ENCODE peak calls at places on chromosomes 1 and 21, in ten cellular contexts. One of them, this sample, is unnamed.

GRCh38 chr1:155219592-155220031 is 11.1 kb downstream of the MTX1 start:
- DNase-seq in nephron progenitor cell: no peak
- DNase-seq in effector memory CD8-positive, alpha-beta T cell: no peak
- DNase-seq in posterior cingulate gyrus: no peak
- DNase-seq in DMS153: peak; percentile 43
- DNase-seq in HuH-7.5: no peak
- DNase-seq in activated naive CD4-positive, alpha-beta T cell treated with anti-CD3 and anti-CD28 coated beads, Interleukin-2, amount 10 ng/mL, durations not matched to agents 7 days and 5 days: peak; percentile 36
- DNase-seq in iPS-NIHi11: peak; percentile 51
- DNase-seq in SK-N-MC: no peak
- DNase-seq in left ventricle myocardium inferior: no peak
- DNase-seq in this sample: peak; percentile 76

GRCh38 chr1:199010492-199010891 is 371.7 kb downstream of the PTPRC start:
- DNase-seq in nephron progenitor cell: no peak
- DNase-seq in effector memory CD8-positive, alpha-beta T cell: no peak
- DNase-seq in posterior cingulate gyrus: no peak
- DNase-seq in DMS153: no peak
- DNase-seq in HuH-7.5: no peak
- DNase-seq in activated naive CD4-positive, alpha-beta T cell treated with anti-CD3 and anti-CD28 coated beads, Interleukin-2, amount 10 ng/mL, durations not matched to agents 7 days and 5 days: no peak
- DNase-seq in iPS-NIHi11: no peak
- DNase-seq in SK-N-MC: no peak
- DNase-seq in left ventricle myocardium inferior: no peak
- DNase-seq in this sample: no peak

GRCh38 chr1:236810018-236810417 is 14.9 kb downstream of the MTR start:
- DNase-seq in nephron progenitor cell: no peak
- DNase-seq in effector memory CD8-positive, alpha-beta T cell: no peak
- DNase-seq in posterior cingulate gyrus: no peak
- DNase-seq in DMS153: no peak
- DNase-seq in HuH-7.5: no peak
- DNase-seq in activated naive CD4-positive, alpha-beta T cell treated with anti-CD3 and anti-CD28 coated beads, Interleukin-2, amount 10 ng/mL, durations not matched to agents 7 days and 5 days: no peak
- DNase-seq in iPS-NIHi11: no peak
- DNase-seq in SK-N-MC: no peak
- DNase-seq in left ventricle myocardium inferior: no peak
- DNase-seq in this sample: no peak

GRCh38 chr1:233654667-233655432 is 40.9 kb downstream of the KCNK1 start:
- DNase-seq in nephron progenitor cell: no peak
- DNase-seq in effector memory CD8-positive, alpha-beta T cell: no peak
- DNase-seq in posterior cingulate gyrus: no peak
- DNase-seq in DMS153: no peak
- DNase-seq in HuH-7.5: no peak
- DNase-seq in activated naive CD4-positive, alpha-beta T cell treated with anti-CD3 and anti-CD28 coated beads, Interleukin-2, amount 10 ng/mL, durations not matched to agents 7 days and 5 days: no peak
- DNase-seq in iPS-NIHi11: no peak
- DNase-seq in SK-N-MC: no peak
- DNase-seq in left ventricle myocardium inferior: no peak
- DNase-seq in this sample: no peak

GRCh38 chr1:25610822-25611630 is 5.6 kb upstream of the MAN1C1 start:
- DNase-seq in nephron progenitor cell: no peak
- DNase-seq in effector memory CD8-positive, alpha-beta T cell: no peak
- DNase-seq in posterior cingulate gyrus: no peak
- DNase-seq in DMS153: no peak
- DNase-seq in HuH-7.5: no peak
- DNase-seq in activated naive CD4-positive, alpha-beta T cell treated with anti-CD3 and anti-CD28 coated beads, Interleukin-2, amount 10 ng/mL, durations not matched to agents 7 days and 5 days: peak; percentile 41
- DNase-seq in iPS-NIHi11: no peak
- DNase-seq in SK-N-MC: no peak
- DNase-seq in left ventricle myocardium inferior: no peak
- DNase-seq in this sample: no peak

GRCh38 chr1:2372551-2373490 is 18.5 kb downstream of the MORN1 start:
- DNase-seq in nephron progenitor cell: peak; percentile 1
- DNase-seq in effector memory CD8-positive, alpha-beta T cell: no peak
- DNase-seq in posterior cingulate gyrus: peak; percentile 84
- DNase-seq in DMS153: no peak
- DNase-seq in HuH-7.5: no peak
- DNase-seq in activated naive CD4-positive, alpha-beta T cell treated with anti-CD3 and anti-CD28 coated beads, Interleukin-2, amount 10 ng/mL, durations not matched to agents 7 days and 5 days: no peak
- DNase-seq in iPS-NIHi11: peak; percentile 28
- DNase-seq in SK-N-MC: no peak
- DNase-seq in left ventricle myocardium inferior: peak; percentile 9
- DNase-seq in this sample: no peak

GRCh38 chr1:66267211-66267940 is 266.6 kb upstream of the SGIP1 start:
- DNase-seq in nephron progenitor cell: no peak
- DNase-seq in effector memory CD8-positive, alpha-beta T cell: no peak
- DNase-seq in posterior cingulate gyrus: no peak
- DNase-seq in DMS153: no peak
- DNase-seq in HuH-7.5: no peak
- DNase-seq in activated naive CD4-positive, alpha-beta T cell treated with anti-CD3 and anti-CD28 coated beads, Interleukin-2, amount 10 ng/mL, durations not matched to agents 7 days and 5 days: no peak
- DNase-seq in iPS-NIHi11: no peak
- DNase-seq in SK-N-MC: no peak
- DNase-seq in left ventricle myocardium inferior: no peak
- DNase-seq in this sample: peak; percentile 16

GRCh38 chr1:27176323-27176722 is 21.4 kb upstream of the SLC9A1 start:
- DNase-seq in nephron progenitor cell: no peak
- DNase-seq in effector memory CD8-positive, alpha-beta T cell: no peak
- DNase-seq in posterior cingulate gyrus: no peak
- DNase-seq in DMS153: no peak
- DNase-seq in HuH-7.5: no peak
- DNase-seq in activated naive CD4-positive, alpha-beta T cell treated with anti-CD3 and anti-CD28 coated beads, Interleukin-2, amount 10 ng/mL, durations not matched to agents 7 days and 5 days: no peak
- DNase-seq in iPS-NIHi11: no peak
- DNase-seq in SK-N-MC: no peak
- DNase-seq in left ventricle myocardium inferior: no peak
- DNase-seq in this sample: no peak

GRCh38 chr1:36419569-36419968 is 21.9 kb upstream of the LSM10 start:
- DNase-seq in nephron progenitor cell: no peak
- DNase-seq in effector memory CD8-positive, alpha-beta T cell: no peak
- DNase-seq in posterior cingulate gyrus: no peak
- DNase-seq in DMS153: no peak
- DNase-seq in HuH-7.5: no peak
- DNase-seq in activated naive CD4-positive, alpha-beta T cell treated with anti-CD3 and anti-CD28 coated beads, Interleukin-2, amount 10 ng/mL, durations not matched to agents 7 days and 5 days: no peak
- DNase-seq in iPS-NIHi11: no peak
- DNase-seq in SK-N-MC: no peak
- DNase-seq in left ventricle myocardium inferior: no peak
- DNase-seq in this sample: no peak

GRCh38 chr1:102783487-102783886 is 324.8 kb downstream of the COL11A1 start:
- DNase-seq in nephron progenitor cell: no peak
- DNase-seq in effector memory CD8-positive, alpha-beta T cell: no peak
- DNase-seq in posterior cingulate gyrus: no peak
- DNase-seq in DMS153: no peak
- DNase-seq in HuH-7.5: no peak
- DNase-seq in activated naive CD4-positive, alpha-beta T cell treated with anti-CD3 and anti-CD28 coated beads, Interleukin-2, amount 10 ng/mL, durations not matched to agents 7 days and 5 days: no peak
- DNase-seq in iPS-NIHi11: no peak
- DNase-seq in SK-N-MC: no peak
- DNase-seq in left ventricle myocardium inferior: no peak
- DNase-seq in this sample: no peak

GRCh38 chr1:18972531-18972930 is 16.1 kb upstream of the IFFO2 start:
- DNase-seq in nephron progenitor cell: no peak
- DNase-seq in effector memory CD8-positive, alpha-beta T cell: no peak
- DNase-seq in posterior cingulate gyrus: no peak
- DNase-seq in DMS153: no peak
- DNase-seq in HuH-7.5: no peak
- DNase-seq in activated naive CD4-positive, alpha-beta T cell treated with anti-CD3 and anti-CD28 coated beads, Interleukin-2, amount 10 ng/mL, durations not matched to agents 7 days and 5 days: peak; percentile 39
- DNase-seq in iPS-NIHi11: no peak
- DNase-seq in SK-N-MC: no peak
- DNase-seq in left ventricle myocardium inferior: no peak
- DNase-seq in this sample: peak; percentile 23

GRCh38 chr1:66244429-66244828 is 289.5 kb upstream of the SGIP1 start:
- DNase-seq in nephron progenitor cell: peak; percentile 12
- DNase-seq in effector memory CD8-positive, alpha-beta T cell: no peak
- DNase-seq in posterior cingulate gyrus: peak; percentile 85
- DNase-seq in DMS153: no peak
- DNase-seq in HuH-7.5: no peak
- DNase-seq in activated naive CD4-positive, alpha-beta T cell treated with anti-CD3 and anti-CD28 coated beads, Interleukin-2, amount 10 ng/mL, durations not matched to agents 7 days and 5 days: no peak
- DNase-seq in iPS-NIHi11: no peak
- DNase-seq in SK-N-MC: no peak
- DNase-seq in left ventricle myocardium inferior: no peak
- DNase-seq in this sample: no peak

GRCh38 chr21:35473496-35473895 is 424.4 kb upstream of the RUNX1 start:
- DNase-seq in nephron progenitor cell: no peak
- DNase-seq in effector memory CD8-positive, alpha-beta T cell: no peak
- DNase-seq in posterior cingulate gyrus: no peak
- DNase-seq in DMS153: no peak
- DNase-seq in HuH-7.5: no peak
- DNase-seq in activated naive CD4-positive, alpha-beta T cell treated with anti-CD3 and anti-CD28 coated beads, Interleukin-2, amount 10 ng/mL, durations not matched to agents 7 days and 5 days: no peak
- DNase-seq in iPS-NIHi11: no peak
- DNase-seq in SK-N-MC: no peak
- DNase-seq in left ventricle myocardium inferior: no peak
- DNase-seq in this sample: no peak

GRCh38 chr1:67372136-67372535 is 58.1 kb downstream of the SERBP1 start:
- DNase-seq in nephron progenitor cell: no peak
- DNase-seq in effector memory CD8-positive, alpha-beta T cell: no peak
- DNase-seq in posterior cingulate gyrus: no peak
- DNase-seq in DMS153: no peak
- DNase-seq in HuH-7.5: no peak
- DNase-seq in activated naive CD4-positive, alpha-beta T cell treated with anti-CD3 and anti-CD28 coated beads, Interleukin-2, amount 10 ng/mL, durations not matched to agents 7 days and 5 days: no peak
- DNase-seq in iPS-NIHi11: no peak
- DNase-seq in SK-N-MC: no peak
- DNase-seq in left ventricle myocardium inferior: no peak
- DNase-seq in this sample: no peak

GRCh38 chr1:85502625-85503083 is 37.7 kb upstream of the DDAH1 start:
- DNase-seq in nephron progenitor cell: peak; percentile 9
- DNase-seq in effector memory CD8-positive, alpha-beta T cell: no peak
- DNase-seq in posterior cingulate gyrus: no peak
- DNase-seq in DMS153: no peak
- DNase-seq in HuH-7.5: peak; percentile 13
- DNase-seq in activated naive CD4-positive, alpha-beta T cell treated with anti-CD3 and anti-CD28 coated beads, Interleukin-2, amount 10 ng/mL, durations not matched to agents 7 days and 5 days: no peak
- DNase-seq in iPS-NIHi11: peak; percentile 48
- DNase-seq in SK-N-MC: peak; percentile 24
- DNase-seq in left ventricle myocardium inferior: no peak
- DNase-seq in this sample: no peak

GRCh38 chr1:6273380-6273891 is 12.5 kb upstream of the GPR153 start:
- DNase-seq in nephron progenitor cell: no peak
- DNase-seq in effector memory CD8-positive, alpha-beta T cell: no peak
- DNase-seq in posterior cingulate gyrus: peak; percentile 93
- DNase-seq in DMS153: peak; percentile 68
- DNase-seq in HuH-7.5: no peak
- DNase-seq in activated naive CD4-positive, alpha-beta T cell treated with anti-CD3 and anti-CD28 coated beads, Interleukin-2, amount 10 ng/mL, durations not matched to agents 7 days and 5 days: no peak
- DNase-seq in iPS-NIHi11: peak; percentile 54
- DNase-seq in SK-N-MC: no peak
- DNase-seq in left ventricle myocardium inferior: no peak
- DNase-seq in this sample: no peak

GRCh38 chr1:15680614-15681345 is 3.3 kb upstream of the PLEKHM2 start:
- DNase-seq in nephron progenitor cell: no peak
- DNase-seq in effector memory CD8-positive, alpha-beta T cell: no peak
- DNase-seq in posterior cingulate gyrus: no peak
- DNase-seq in DMS153: no peak
- DNase-seq in HuH-7.5: no peak
- DNase-seq in activated naive CD4-positive, alpha-beta T cell treated with anti-CD3 and anti-CD28 coated beads, Interleukin-2, amount 10 ng/mL, durations not matched to agents 7 days and 5 days: no peak
- DNase-seq in iPS-NIHi11: peak; percentile 23
- DNase-seq in SK-N-MC: no peak
- DNase-seq in left ventricle myocardium inferior: no peak
- DNase-seq in this sample: no peak

GRCh38 chr1:90220941-90221693 is 226.2 kb downstream of the ZNF326 start:
- DNase-seq in nephron progenitor cell: no peak
- DNase-seq in effector memory CD8-positive, alpha-beta T cell: no peak
- DNase-seq in posterior cingulate gyrus: no peak
- DNase-seq in DMS153: no peak
- DNase-seq in HuH-7.5: no peak
- DNase-seq in activated naive CD4-positive, alpha-beta T cell treated with anti-CD3 and anti-CD28 coated beads, Interleukin-2, amount 10 ng/mL, durations not matched to agents 7 days and 5 days: no peak
- DNase-seq in iPS-NIHi11: no peak
- DNase-seq in SK-N-MC: no peak
- DNase-seq in left ventricle myocardium inferior: no peak
- DNase-seq in this sample: peak; percentile 30

GRCh38 chr1:208731976-208732821 is 488.0 kb upstream of the PLXNA2 start:
- DNase-seq in nephron progenitor cell: peak; percentile 8
- DNase-seq in effector memory CD8-positive, alpha-beta T cell: no peak
- DNase-seq in posterior cingulate gyrus: no peak
- DNase-seq in DMS153: peak; percentile 92
- DNase-seq in HuH-7.5: no peak
- DNase-seq in activated naive CD4-positive, alpha-beta T cell treated with anti-CD3 and anti-CD28 coated beads, Interleukin-2, amount 10 ng/mL, durations not matched to agents 7 days and 5 days: no peak
- DNase-seq in iPS-NIHi11: no peak
- DNase-seq in SK-N-MC: no peak
- DNase-seq in left ventricle myocardium inferior: no peak
- DNase-seq in this sample: peak; percentile 91

GRCh38 chr1:85862456-85862855 is 154.2 kb upstream of the ZNHIT6 start:
- DNase-seq in nephron progenitor cell: no peak
- DNase-seq in effector memory CD8-positive, alpha-beta T cell: no peak
- DNase-seq in posterior cingulate gyrus: no peak
- DNase-seq in DMS153: no peak
- DNase-seq in HuH-7.5: no peak
- DNase-seq in activated naive CD4-positive, alpha-beta T cell treated with anti-CD3 and anti-CD28 coated beads, Interleukin-2, amount 10 ng/mL, durations not matched to agents 7 days and 5 days: no peak
- DNase-seq in iPS-NIHi11: no peak
- DNase-seq in SK-N-MC: no peak
- DNase-seq in left ventricle myocardium inferior: no peak
- DNase-seq in this sample: no peak

GRCh38 chr1:67957026-67957425 is 93.4 kb downstream of the DIRAS3 start:
- DNase-seq in nephron progenitor cell: no peak
- DNase-seq in effector memory CD8-positive, alpha-beta T cell: no peak
- DNase-seq in posterior cingulate gyrus: no peak
- DNase-seq in DMS153: no peak
- DNase-seq in HuH-7.5: no peak
- DNase-seq in activated naive CD4-positive, alpha-beta T cell treated with anti-CD3 and anti-CD28 coated beads, Interleukin-2, amount 10 ng/mL, durations not matched to agents 7 days and 5 days: no peak
- DNase-seq in iPS-NIHi11: no peak
- DNase-seq in SK-N-MC: no peak
- DNase-seq in left ventricle myocardium inferior: no peak
- DNase-seq in this sample: no peak

GRCh38 chr1:87902830-87903614 is 574.3 kb downstream of the LMO4 start:
- DNase-seq in nephron progenitor cell: no peak
- DNase-seq in effector memory CD8-positive, alpha-beta T cell: no peak
- DNase-seq in posterior cingulate gyrus: no peak
- DNase-seq in DMS153: peak; percentile 13
- DNase-seq in HuH-7.5: no peak
- DNase-seq in activated naive CD4-positive, alpha-beta T cell treated with anti-CD3 and anti-CD28 coated beads, Interleukin-2, amount 10 ng/mL, durations not matched to agents 7 days and 5 days: no peak
- DNase-seq in iPS-NIHi11: no peak
- DNase-seq in SK-N-MC: no peak
- DNase-seq in left ventricle myocardium inferior: no peak
- DNase-seq in this sample: no peak

GRCh38 chr1:72282690-72283203 is 408 bp upstream of the NEGR1 start:
- DNase-seq in nephron progenitor cell: peak; percentile 86
- DNase-seq in effector memory CD8-positive, alpha-beta T cell: peak; percentile 38
- DNase-seq in posterior cingulate gyrus: peak; percentile 97
- DNase-seq in DMS153: peak; percentile 92
- DNase-seq in HuH-7.5: no peak
- DNase-seq in activated naive CD4-positive, alpha-beta T cell treated with anti-CD3 and anti-CD28 coated beads, Interleukin-2, amount 10 ng/mL, durations not matched to agents 7 days and 5 days: peak; percentile 60
- DNase-seq in iPS-NIHi11: peak; percentile 72
- DNase-seq in SK-N-MC: no peak
- DNase-seq in left ventricle myocardium inferior: peak; percentile 88
- DNase-seq in this sample: peak; percentile 90

GRCh38 chr1:92459871-92460320 is 26.8 kb downstream of the GFI1 start:
- DNase-seq in nephron progenitor cell: no peak
- DNase-seq in effector memory CD8-positive, alpha-beta T cell: no peak
- DNase-seq in posterior cingulate gyrus: no peak
- DNase-seq in DMS153: no peak
- DNase-seq in HuH-7.5: no peak
- DNase-seq in activated naive CD4-positive, alpha-beta T cell treated with anti-CD3 and anti-CD28 coated beads, Interleukin-2, amount 10 ng/mL, durations not matched to agents 7 days and 5 days: no peak
- DNase-seq in iPS-NIHi11: no peak
- DNase-seq in SK-N-MC: no peak
- DNase-seq in left ventricle myocardium inferior: no peak
- DNase-seq in this sample: no peak

GRCh38 chr1:99571092-99571734 is 74.7 kb upstream of the PALMD start:
- DNase-seq in nephron progenitor cell: no peak
- DNase-seq in effector memory CD8-positive, alpha-beta T cell: no peak
- DNase-seq in posterior cingulate gyrus: no peak
- DNase-seq in DMS153: no peak
- DNase-seq in HuH-7.5: no peak
- DNase-seq in activated naive CD4-positive, alpha-beta T cell treated with anti-CD3 and anti-CD28 coated beads, Interleukin-2, amount 10 ng/mL, durations not matched to agents 7 days and 5 days: no peak
- DNase-seq in iPS-NIHi11: no peak
- DNase-seq in SK-N-MC: no peak
- DNase-seq in left ventricle myocardium inferior: no peak
- DNase-seq in this sample: no peak

GRCh38 chr1:61638296-61638695 is 86.6 kb downstream of the TM2D1 start:
- DNase-seq in nephron progenitor cell: no peak
- DNase-seq in effector memory CD8-positive, alpha-beta T cell: no peak
- DNase-seq in posterior cingulate gyrus: no peak
- DNase-seq in DMS153: no peak
- DNase-seq in HuH-7.5: no peak
- DNase-seq in activated naive CD4-positive, alpha-beta T cell treated with anti-CD3 and anti-CD28 coated beads, Interleukin-2, amount 10 ng/mL, durations not matched to agents 7 days and 5 days: no peak
- DNase-seq in iPS-NIHi11: no peak
- DNase-seq in SK-N-MC: peak; percentile 97
- DNase-seq in left ventricle myocardium inferior: no peak
- DNase-seq in this sample: no peak